ENCODE peak calls at places on chromosome 7, in five cellular contexts. A, S, D, C and T are unnamed samples.

GRCh38 chr7:511476-512145 is 8.0 kb downstream of the PDGFA start:
- DNase-seq in A (no peak), S (no peak), D (no peak), C (no peak), T (no peak)

GRCh38 chr7:92761391-92762098 is 74.8 kb downstream of the CDK6 start:
- DNase-seq in A (no peak), S (no peak), D (no peak), C (no peak), T (no peak)

GRCh38 chr7:37376386-37376785 is 72.3 kb downstream of the ELMO1 start:
- DNase-seq in A (no peak), S (no peak), D (no peak), C (no peak), T (peak; percentile 60)

GRCh38 chr7:128201067-128201689 is 39.9 kb upstream of the LEP start:
- DNase-seq in A (no peak), S (no peak), D (no peak), C (no peak), T (no peak)

GRCh38 chr7:130468612-130469011 is 23.3 kb upstream of the MEST start:
- DNase-seq in A (no peak), S (no peak), D (no peak), C (peak; percentile 30), T (no peak)

GRCh38 chr7:16684935-16685334 is 39.0 kb downstream of the BZW2 start:
- DNase-seq in A (no peak), S (no peak), D (no peak), C (peak; percentile 48), T (peak; percentile 45)

GRCh38 chr7:149202831-149203231 is 7.5 kb downstream of the ZNF282 start:
- DNase-seq in A (no peak), S (no peak), D (no peak), C (no peak), T (no peak)

GRCh38 chr7:193538-194256 is 1.3 kb downstream of the FAM20C start:
- DNase-seq in A (no peak), S (no peak), D (no peak), C (no peak), T (no peak)

GRCh38 chr7:34849966-34850365 is 187.3 kb downstream of the DPY19L1 start:
- DNase-seq in A (no peak), S (no peak), D (no peak), C (no peak), T (no peak)

GRCh38 chr7:122902751-122903495 is 16.7 kb upstream of the CADPS2 start:
- DNase-seq in A (no peak), S (no peak), D (no peak), C (peak; percentile 67), T (peak; percentile 39)